ENCODE peak calls at places on chromosomes 11 and 22, in nine cellular contexts. Y is prostate gland, I is A549, Q is transverse colon, J is kidney, M is BE2C, O is heart right ventricle, R is pancreas, G is IMR-90. U is an unnamed sample. For H3K4me1, the result is how much of the 10 kb centered on the place peaks cover.

GRCh38 chr11:63567044-63567840 is 4.1 kb upstream of the PLAAT2 start:
- DNase-seq in G (peak), Y (peak), Q (peak), J (no peak), I (peak), R (no peak), O (peak), M (no peak), U (peak)

GRCh38 chr22:40637181-40638150 is 947 bp upstream of the MRTFA start:
- DNase-seq in O (peak), R (peak), J (no peak), I (no peak), M (no peak), Q (peak), G (no peak), Y (no peak), U (no peak)

GRCh38 chr11:125233736-125234275 is 69.3 kb downstream of the PKNOX2 start:
- DNase-seq in Y (no peak), I (no peak), M (no peak), J (no peak), Q (no peak), G (no peak), O (no peak), R (no peak), U (no peak)

GRCh38 chr11:16986434-16987204 is 27.6 kb downstream of the PLEKHA7 start:
- DNase-seq in O (no peak), Q (peak), J (peak), Y (peak), R (peak), I (no peak), G (no peak), M (no peak), U (peak)

GRCh38 chr11:22539851-22540376 is 85.7 kb downstream of the FANCF start:
- DNase-seq in Q (no peak), R (no peak), G (peak), I (no peak), J (no peak), M (no peak), Y (no peak), O (no peak), U (no peak)

GRCh38 chr11:72812604-72812967 is 1.6 kb upstream of the ATG16L2 start:
- DNase-seq in I (peak), Y (no peak), J (no peak), G (no peak), Q (no peak), M (no peak), R (no peak), O (no peak), U (no peak)

GRCh38 chr11:86802601-86803051 is 2.3 kb downstream of the PRSS23 start:
- DNase-seq in Q (no peak), I (peak), Y (peak), J (no peak), G (peak), O (no peak), R (no peak), M (no peak), U (no peak)

GRCh38 chr11:44709966-44710365 is 16.8 kb upstream of the TSPAN18 start:
- DNase-seq in J (peak), R (no peak), G (peak), Q (no peak), O (no peak), I (no peak), M (no peak), Y (no peak), U (no peak)

GRCh38 chr11:75303544-75304224 is 47.8 kb downstream of the ARRB1 start:
- DNase-seq in J (peak), Y (no peak), I (no peak), R (peak), Q (no peak), G (no peak), M (peak), O (no peak), U (no peak)

GRCh38 chr11:59102259-59102765 is 4.7 kb upstream of the FAM111B start:
- DNase-seq in O (peak), I (peak), Y (peak), R (peak), J (peak), Q (peak), M (peak), G (peak), U (peak)

GRCh38 chr11:126359431-126360048 is 4.1 kb downstream of the ST3GAL4 start:
- DNase-seq in I (no peak), Y (peak), G (peak), R (no peak), Q (peak), O (peak), M (peak), J (peak), U (no peak)

GRCh38 chr11:33617672-33618362 is 82.8 kb downstream of the C11orf91 start:
- DNase-seq in O (no peak), I (no peak), Q (no peak), R (no peak), G (no peak), Y (no peak), M (no peak), J (no peak), U (no peak)

GRCh38 chr11:34214961-34215805 is 109.8 kb downstream of the NAT10 start:
- DNase-seq in Y (no peak), G (peak), J (no peak), M (no peak), Q (no peak), O (no peak), R (no peak), I (peak), U (peak)

GRCh38 chr11:84634309-84634708 is 992.8 kb downstream of the DLG2 start:
- DNase-seq in Q (no peak), O (no peak), J (no peak), Y (no peak), I (no peak), R (no peak), M (no peak), G (no peak), U (no peak)

GRCh38 chr11:75553889-75554257 is 8.2 kb upstream of the SERPINH1 start:
- DNase-seq in J (no peak), M (no peak), I (no peak), G (no peak), Q (no peak), Y (no peak), R (no peak), O (no peak), U (no peak)

GRCh38 chr22:36081023-36081431 is 52.4 kb upstream of the RBFOX2 start:
- DNase-seq in I (no peak), G (peak), O (no peak), J (no peak), R (no peak), M (no peak), Q (peak), Y (no peak), U (no peak)

GRCh38 chr11:15589070-15589626 is 474.4 kb downstream of the INSC start:
- DNase-seq in O (no peak), G (no peak), Q (no peak), M (no peak), R (no peak), I (no peak), J (no peak), Y (no peak), U (no peak)

GRCh38 chr11:57294225-57295131 is 30.3 kb downstream of the TNKS1BP1 start:
- DNase-seq in M (no peak), R (no peak), Y (peak), O (no peak), J (no peak), Q (peak), I (no peak), G (peak), U (no peak)

GRCh38 chr11:120199613-120200012 is 11.2 kb upstream of the OAF start:
- DNase-seq in R (no peak), I (no peak), G (no peak), M (no peak), Y (no peak), O (no peak), J (no peak), Q (no peak), U (no peak)

GRCh38 chr11:114314096-114314495 is 17.9 kb downstream of the NNMT start:
- DNase-seq in I (no peak), J (no peak), M (no peak), R (no peak), Y (no peak), G (no peak), O (no peak), Q (no peak), U (no peak)

GRCh38 chr22:38817196-38817595 is 23.3 kb upstream of the DNAL4 start:
- DNase-seq in Q (no peak), J (no peak), G (no peak), Y (no peak), R (no peak), O (no peak), I (no peak), M (no peak), U (no peak)

DNA sequence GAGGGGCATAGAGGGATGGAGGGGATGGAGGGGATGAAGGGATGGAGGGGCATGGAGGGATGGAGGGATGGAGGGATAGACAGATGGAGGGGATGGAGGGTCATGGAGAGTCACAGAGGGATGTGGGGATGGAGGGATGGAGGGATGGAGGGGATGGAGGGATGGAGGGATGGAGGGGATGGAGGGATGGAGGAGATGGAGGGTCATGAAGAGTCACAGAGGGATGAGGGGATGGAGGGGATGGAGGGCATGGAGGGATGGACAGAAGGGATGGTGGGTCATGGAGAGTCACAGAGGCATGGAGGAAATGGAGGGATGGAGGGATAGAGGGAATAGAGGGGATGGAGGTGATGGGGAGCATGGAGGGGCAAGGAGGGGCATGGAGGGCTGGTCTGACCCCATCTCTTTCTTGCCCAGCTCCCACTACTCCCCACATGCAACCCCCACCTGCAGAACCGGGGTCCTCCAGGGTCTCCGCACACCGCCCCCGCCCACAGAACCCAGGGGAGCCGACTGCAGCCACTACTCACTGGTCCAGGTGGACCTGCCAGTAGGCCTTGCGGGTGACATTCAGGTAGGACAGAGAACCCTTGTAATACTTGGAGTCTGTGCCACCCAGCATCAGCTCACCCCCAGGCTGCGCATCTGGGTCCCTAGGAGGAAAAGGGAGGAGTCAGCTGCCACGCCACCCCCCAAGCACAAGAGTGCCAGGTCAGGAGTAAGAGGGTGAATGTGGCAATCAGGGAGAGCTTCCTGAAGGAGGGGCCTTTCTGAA is 4.2 kb upstream of the IFITM10 start:
- DNase-seq in G (no peak), Y (no peak), R (peak), I (no peak), J (no peak), M (no peak), Q (no peak), O (no peak), U (no peak)
- H3K4me1 ChIP-seq in G (under half), Y (under half), R (under half), I (under half), J (half or more), M (under half), Q (under half), O (half or more), U (half or more)

DNA sequence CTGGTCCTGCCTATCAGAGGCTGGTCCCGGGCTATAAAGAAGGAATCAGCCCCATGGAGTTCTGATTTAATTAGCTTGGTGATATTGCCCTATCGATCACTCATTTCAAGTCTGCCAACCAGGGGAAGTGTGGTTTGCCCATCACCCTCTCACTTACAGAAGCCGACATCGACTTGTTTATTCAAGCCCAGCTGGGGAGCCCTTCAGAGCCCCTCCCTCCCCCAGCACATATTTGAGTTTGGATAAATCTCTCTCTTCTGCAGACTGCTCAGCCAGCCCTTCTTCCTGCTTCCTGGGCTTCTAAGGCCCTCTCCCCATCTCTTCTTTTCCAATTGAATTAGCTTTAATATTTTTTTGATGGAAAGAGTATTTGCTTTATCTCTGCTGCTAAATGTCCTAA is 299.0 kb downstream of the MIAT start:
- DNase-seq in Y (no peak), G (no peak), J (no peak), Q (no peak), R (no peak), M (peak), I (no peak), O (no peak), U (no peak)
- H3K4me1 ChIP-seq in Y (under half), G (under half), J (under half), Q (under half), R (under half), M (under half), I (under half), O (under half), U (under half)

DNA sequence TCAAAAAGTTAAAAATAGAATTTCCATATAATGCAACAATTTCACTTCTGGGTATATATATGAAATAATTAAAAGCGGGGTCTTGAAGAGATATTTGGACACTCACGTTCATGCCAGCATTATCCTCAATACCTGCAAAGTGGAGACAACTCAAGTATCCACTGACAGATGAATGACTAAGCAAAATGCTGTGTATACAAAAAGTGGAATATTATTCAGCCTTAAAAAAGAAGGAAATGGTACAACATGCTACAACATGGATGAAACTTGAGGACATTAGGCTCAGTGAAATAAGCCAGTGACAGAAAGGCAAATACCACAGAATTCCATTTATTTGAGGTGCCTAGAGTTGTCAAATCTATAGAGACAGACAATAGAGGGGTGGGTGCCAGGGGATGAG is 62.5 kb upstream of the GAL start:
- DNase-seq in Y (no peak), R (no peak), M (no peak), G (no peak), J (no peak), O (no peak), I (no peak), Q (no peak), U (no peak)
- H3K4me1 ChIP-seq in Y (under half), R (under half), M (under half), G (under half), J (under half), O (under half), I (under half), Q (under half), U (under half)

GRCh38 chr11:110289472-110289871 is 6.9 kb downstream of the RDX start:
- DNase-seq in M (no peak), Y (no peak), J (no peak), Q (no peak), O (no peak), I (no peak), R (no peak), G (no peak), U (no peak)
- H3K4me1 ChIP-seq in M (under half), Y (under half), J (under half), Q (under half), O (under half), I (half or more), R (under half), G (under half), U (under half)

DNA sequence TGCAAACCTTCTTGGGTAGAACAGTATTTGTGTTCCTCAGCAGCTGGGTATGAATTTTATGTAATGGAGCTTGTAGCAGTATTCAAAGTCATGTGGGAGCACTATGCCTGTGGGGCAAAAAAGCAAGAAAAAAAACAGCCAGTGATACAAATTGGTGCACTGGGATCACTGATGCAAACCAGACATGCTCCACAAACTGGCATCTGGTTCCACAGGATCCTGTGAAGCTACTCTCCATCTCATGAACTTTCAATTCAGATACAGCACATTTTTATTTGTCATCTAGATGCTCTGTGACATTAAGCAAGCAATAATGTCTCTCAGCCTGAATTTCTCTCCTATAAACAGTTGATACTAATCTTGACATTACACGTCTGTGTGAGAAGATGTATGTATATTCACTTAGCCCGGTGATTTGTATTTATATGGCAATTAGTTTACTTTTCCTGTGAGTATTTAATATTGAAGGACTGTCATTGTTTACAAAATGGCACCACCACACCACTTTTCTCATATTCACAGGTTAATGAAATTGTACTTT is 208.5 kb upstream of the GRIA4 start:
- DNase-seq in Y (no peak), R (no peak), J (no peak), Q (no peak), M (peak), I (no peak), O (no peak), G (no peak), U (no peak)
- H3K4me1 ChIP-seq in Y (under half), R (under half), J (under half), Q (under half), M (under half), I (under half), O (under half), G (under half), U (under half)

GRCh38 chr22:27598792-27599191 is 202.8 kb downstream of the MN1 start:
- DNase-seq in O (no peak), M (no peak), J (no peak), I (no peak), Q (no peak), G (no peak), R (no peak), Y (no peak), U (no peak)
- H3K4me1 ChIP-seq in O (under half), M (under half), J (under half), I (under half), Q (under half), G (under half), R (under half), Y (under half), U (under half)

DNA sequence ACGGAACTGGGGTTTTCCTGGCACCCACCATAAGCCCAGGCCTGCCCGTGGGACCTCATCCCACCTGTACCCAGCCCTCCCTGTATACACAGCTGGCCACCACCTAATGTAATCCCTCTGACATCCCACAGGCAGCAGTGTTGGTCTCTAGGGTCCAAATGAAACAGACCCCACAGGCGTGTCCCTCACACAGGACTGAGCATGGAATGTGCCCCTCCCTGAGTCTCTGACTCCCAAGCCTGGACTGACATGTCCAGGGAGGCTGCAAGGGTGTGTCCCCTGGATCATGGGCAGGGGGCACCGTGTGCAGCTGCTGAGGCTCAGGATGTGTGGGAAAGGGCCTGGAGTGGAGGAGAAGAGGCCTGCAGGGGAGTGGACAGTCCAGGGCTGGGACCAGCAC is 50.6 kb upstream of the PPARA start:
- DNase-seq in Y (no peak), J (no peak), O (no peak), R (no peak), G (no peak), M (no peak), I (no peak), Q (no peak), U (no peak)
- H3K4me1 ChIP-seq in Y (under half), J (half or more), O (half or more), R (under half), G (under half), M (half or more), I (half or more), Q (under half), U (under half)

DNA sequence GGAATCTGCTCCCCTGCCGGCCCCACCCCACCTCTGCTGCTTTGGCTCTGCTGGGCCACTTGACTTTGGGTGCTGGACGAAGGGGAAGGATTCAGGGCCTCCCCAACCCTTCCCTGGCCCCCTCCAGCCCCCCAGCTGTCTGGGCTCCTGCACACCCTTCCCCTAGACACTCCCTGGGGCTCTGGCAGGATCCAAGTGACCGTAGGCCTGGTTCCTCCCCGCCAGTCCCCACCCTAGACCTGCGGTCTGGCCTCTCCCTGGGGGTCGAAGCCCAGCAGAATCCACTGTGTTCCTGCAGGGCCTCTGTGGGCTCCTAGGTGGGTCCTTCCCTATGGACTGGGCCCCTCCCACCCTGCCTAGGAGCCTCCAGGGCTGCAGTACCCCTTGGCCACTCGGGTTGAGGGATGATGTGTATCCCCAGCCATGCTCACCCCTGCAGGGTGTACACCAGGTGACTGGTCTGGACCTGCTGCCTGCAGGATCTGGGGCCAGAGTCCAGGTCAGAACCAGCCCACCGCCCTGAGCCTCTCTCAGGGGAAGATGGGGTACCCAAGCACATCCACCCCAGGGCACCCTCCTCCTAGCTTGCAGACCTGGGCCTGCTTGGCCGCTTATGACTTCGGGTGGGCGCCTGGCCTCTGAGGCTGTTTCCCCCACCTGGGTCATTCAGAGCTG is 5.6 kb downstream of the PIM3 start:
- DNase-seq in I (no peak), O (no peak), Y (no peak), Q (peak), J (peak), G (no peak), M (peak), R (peak), U (no peak)
- H3K4me1 ChIP-seq in I (under half), O (half or more), Y (under half), Q (half or more), J (half or more), G (under half), M (under half), R (under half), U (half or more)

GRCh38 chr22:27780161-27780575 is 21.4 kb downstream of the MN1 start:
- DNase-seq in I (no peak), M (no peak), J (no peak), Q (no peak), O (no peak), Y (no peak), G (no peak), R (no peak), U (no peak)
- H3K4me1 ChIP-seq in I (under half), M (under half), J (under half), Q (under half), O (under half), Y (under half), G (under half), R (under half), U (under half)

U was measured in CD4-positive, alpha-beta memory T cell.